ENCODE peak calls at places on chromosomes 2 and 18, in seven cellular contexts. H is bronchial epithelial cell, L is fibroblast of lung, S is uterus, B is transverse colon, F is heart left ventricle, I is hepatocyte. J is an unnamed sample.
A peak's percentile ranks its signal among the peaks of the same experiment; 100 is the strongest.

GRCh38 chr2:179238027-179238426 is 26.6 kb downstream of the SESTD1 start:
- DNase-seq in S (no peak), I (no peak), L (no peak), F (no peak), H (peak; percentile 25), B (no peak), J (no peak)

GRCh38 chr2:188316791-188317423 is 25.2 kb downstream of the GULP1 start:
- DNase-seq in B (no peak), H (no peak), L (no peak), S (no peak), F (no peak), I (no peak), J (no peak)

GRCh38 chr2:224764565-224765236 is 48.5 kb upstream of the CCDC195 start:
- DNase-seq in I (no peak), F (no peak), L (no peak), B (no peak), H (no peak), S (no peak), J (no peak)

GRCh38 chr18:23281626-23282436 is 146.5 kb downstream of the CABLES1 start:
- DNase-seq in B (no peak), I (peak; percentile 49), S (no peak), H (peak; percentile 92), F (no peak), L (peak; percentile 61), J (no peak)

GRCh38 chr2:237665713-237666143 is 38.3 kb downstream of the LRRFIP1 start:
- DNase-seq in I (no peak), L (no peak), F (no peak), S (no peak), H (no peak), B (no peak), J (no peak)

GRCh38 chr2:174540893-174541292 is 54.1 kb upstream of the GPR155 start:
- DNase-seq in H (no peak), F (no peak), B (no peak), L (no peak), I (no peak), S (no peak), J (no peak)

GRCh38 chr2:113309655-113310387 is 31.1 kb upstream of the PAX8 start:
- DNase-seq in S (no peak), I (no peak), L (peak; percentile 31), F (no peak), B (no peak), H (peak; percentile 87), J (no peak)

GRCh38 chr2:234518986-234519642 is 22.2 kb upstream of the ARL4C start:
- DNase-seq in H (no peak), F (no peak), B (no peak), I (no peak), L (no peak), S (no peak), J (no peak)

GRCh38 chr18:3585656-3586509 is 135.9 kb downstream of the TGIF1 start:
- DNase-seq in L (peak; percentile 67), F (peak; percentile 69), S (peak; percentile 69), I (peak; percentile 92), H (peak; percentile 75), B (peak; percentile 90), J (no peak)

GRCh38 chr18:6257950-6258349 is 156.8 kb downstream of the L3MBTL4 start:
- DNase-seq in H (no peak), L (no peak), F (no peak), I (no peak), B (no peak), S (no peak), J (no peak)

GRCh38 chr2:46208766-46209165 is 88.4 kb upstream of the EPAS1 start:
- DNase-seq in B (no peak), L (no peak), I (no peak), S (no peak), F (no peak), H (no peak), J (no peak)

GRCh38 chr2:12389354-12390045 is 327.2 kb upstream of the TRIB2 start:
- DNase-seq in I (no peak), F (no peak), L (peak; percentile 20), H (peak; percentile 7), B (no peak), S (no peak), J (no peak)

GRCh38 chr2:26521054-26521912 is 43.4 kb upstream of the OTOF start:
- DNase-seq in B (peak; percentile 21), H (no peak), I (peak; percentile 46), F (no peak), S (no peak), L (peak; percentile 5), J (no peak)

GRCh38 chr2:161223139-161223732 is 63.0 kb downstream of the TANK start:
- DNase-seq in B (no peak), S (no peak), F (no peak), H (peak; percentile 61), I (peak; percentile 53), L (peak; percentile 34), J (no peak)

GRCh38 chr2:176129825-176130152 is 284 bp downstream of the HOXD8 start:
- DNase-seq in H (no peak), S (no peak), B (peak; percentile 64), L (no peak), F (no peak), I (no peak), J (no peak)

GRCh38 chr2:71934595-71935263 is 212.9 kb downstream of the CYP26B1 start:
- DNase-seq in I (no peak), B (no peak), H (no peak), L (peak; percentile 46), F (no peak), S (peak; percentile 56), J (no peak)

GRCh38 chr2:148914463-148914862 is 39.4 kb downstream of the KIF5C start:
- DNase-seq in L (no peak), B (no peak), S (no peak), F (no peak), H (no peak), I (no peak), J (no peak)

GRCh38 chr18:75215663-75216062 is 5.1 kb downstream of the TSHZ1 start:
- DNase-seq in B (no peak), I (no peak), H (peak; percentile 66), F (no peak), S (no peak), L (no peak), J (no peak)

GRCh38 chr2:27716301-27717069 is 52.8 kb downstream of the SLC4A1AP start:
- DNase-seq in L (no peak), S (no peak), F (no peak), B (no peak), I (no peak), H (no peak), J (no peak)

GRCh38 chr18:34929336-34929780 is 111.9 kb upstream of the MAPRE2 start:
- DNase-seq in S (no peak), L (peak; percentile 85), B (no peak), I (peak; percentile 49), F (no peak), H (peak; percentile 75), J (peak; percentile 29)

GRCh38 chr2:65660340-65660739 is 227.9 kb upstream of the SPRED2 start:
- DNase-seq in L (peak; percentile 77), H (no peak), F (no peak), I (peak; percentile 34), B (no peak), S (no peak), J (no peak)

GRCh38 chr2:67165141-67165990 is 231.8 kb upstream of the ETAA1 start:
- DNase-seq in B (no peak), S (no peak), H (no peak), F (no peak), I (no peak), L (peak; percentile 71), J (no peak)

GRCh38 chr18:23933407-23933806 is 81.1 kb upstream of the TTC39C start:
- DNase-seq in B (no peak), H (no peak), S (no peak), F (no peak), L (peak; percentile 66), I (no peak), J (no peak)

DNA sequence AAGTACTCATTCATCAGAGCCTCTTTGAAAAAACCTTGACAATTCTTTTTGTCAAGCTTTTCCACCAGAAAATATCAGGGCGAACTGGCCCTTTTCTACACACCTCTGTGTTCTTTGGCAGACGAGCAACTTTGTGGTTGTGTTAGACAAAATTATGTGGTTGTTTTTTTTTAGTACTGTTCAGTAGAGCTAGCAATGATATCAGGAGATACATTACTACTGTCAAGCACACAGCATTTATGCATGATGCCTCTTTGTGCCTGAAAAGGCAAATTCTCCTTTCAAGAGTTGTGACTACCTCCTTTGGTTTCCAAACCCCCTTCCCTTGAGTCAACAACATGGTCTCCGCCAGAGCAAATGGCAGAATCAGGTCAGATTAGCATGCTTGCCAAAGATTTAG is 510.8 kb upstream of the NRP2 start:
- DNase-seq in H (no peak), S (no peak), L (peak; percentile 81), I (no peak), F (no peak), B (no peak), J (no peak)
- H3K4me3 ChIP-seq in H (no peak overlapping the region), S (no peak overlapping the region), L (no peak overlapping the region), I (no peak overlapping the region), F (no peak overlapping the region), B (no peak overlapping the region), J (no peak overlapping the region)

DNA sequence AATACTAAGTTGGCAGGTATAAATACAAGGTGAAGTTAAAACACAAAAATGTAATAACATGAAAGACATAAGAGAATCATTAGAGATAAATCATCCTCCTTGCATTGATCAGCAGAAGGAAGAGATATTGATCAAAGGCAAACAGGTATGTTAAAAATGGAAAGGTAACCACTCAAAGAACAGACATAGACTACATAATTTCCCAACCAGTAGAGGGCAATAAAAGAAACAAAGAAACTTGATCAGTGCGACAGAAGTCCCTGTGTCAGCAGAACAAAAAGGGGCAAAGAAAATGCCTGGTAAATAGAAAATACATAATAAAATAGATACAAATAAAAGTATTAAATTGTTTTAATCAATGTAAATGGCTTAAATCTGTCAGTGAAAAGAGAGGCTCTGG is 53.6 kb downstream of the FAM228A start:
- DNase-seq in I (no peak), L (no peak), F (no peak), S (no peak), B (no peak), H (peak; percentile 32), J (no peak)
- TF ChIP-seq CTCF in I (peak; percentile 37), L (peak; percentile 32), F (peak; percentile 40), S (no peak), B (peak; percentile 9), H (peak; percentile 20), J (peak; percentile 38)

DNA sequence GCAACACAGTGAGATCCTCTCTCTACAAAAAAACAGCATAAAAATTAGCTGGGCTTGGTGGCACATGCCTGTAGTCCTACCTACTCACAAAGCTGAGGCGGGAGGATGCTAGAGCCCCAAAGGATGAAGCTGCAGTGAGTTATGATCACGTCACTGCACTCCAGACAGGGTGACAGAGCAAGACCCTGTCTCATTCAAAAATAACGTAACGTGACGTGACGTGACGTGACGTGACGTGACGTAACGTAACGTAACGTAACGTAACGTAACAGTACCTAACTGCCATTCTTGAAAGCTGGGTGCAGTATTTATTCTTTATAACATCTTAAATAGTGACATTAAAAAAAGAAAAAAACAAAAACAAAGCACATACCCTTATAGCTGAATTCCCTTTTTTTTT is 51.7 kb downstream of the NOL10 start:
- DNase-seq in L (no peak), H (no peak), F (no peak), S (no peak), B (no peak), I (no peak), J (no peak)
- H3K36me3 ChIP-seq in L (no peaks in the 10 kb centered on the region), H (peaks cover 5% of the 10 kb centered on the region), F (peaks cover 67% of the 10 kb centered on the region), S (no peaks in the 10 kb centered on the region), B (no peaks in the 10 kb centered on the region), I (no peaks in the 10 kb centered on the region), J (no peaks in the 10 kb centered on the region)

DNA sequence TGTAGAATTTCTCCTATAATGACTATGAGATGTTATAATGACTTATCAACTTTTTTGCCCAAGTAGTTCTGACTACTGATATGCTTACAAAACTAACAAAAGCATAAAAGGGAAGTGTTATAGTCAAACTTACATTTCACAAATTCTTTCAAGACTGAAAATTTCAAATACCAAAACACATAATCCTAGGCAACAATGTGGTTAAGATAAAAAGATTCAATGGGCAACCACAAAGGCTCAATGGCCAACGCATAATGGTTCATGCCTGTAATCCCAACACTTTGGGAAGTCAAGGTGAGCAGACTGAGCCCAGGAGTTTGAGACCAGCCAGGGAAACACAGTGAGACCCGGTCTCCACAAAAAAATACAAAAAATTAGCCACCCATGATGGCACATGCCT is 135.7 kb downstream of the USP34 start:
- DNase-seq in B (no peak), I (no peak), H (no peak), L (peak; percentile 57), S (no peak), F (no peak), J (no peak)
- H3K4me3 ChIP-seq in B (no peak overlapping the region), I (no peak overlapping the region), H (no peak overlapping the region), L (no peak overlapping the region), S (no peak overlapping the region), F (no peak overlapping the region), J (no peak overlapping the region)